ENCODE peak calls at places on chromosomes 2 and 18, in ten cellular contexts. U is A549; B is cardiac muscle cell; I is brain pericyte; R is T-cell; T is heart right ventricle; L is CD4-positive, alpha-beta T cell; Y is occipital lobe; P is WTC11; S is stimulated activated CD4-positive, alpha-beta T cell treated with anti-CD3 and anti-CD28 coated beads, TNF-alpha, amount 100 ng/mL, for 1 hour. V is an unnamed sample.

GRCh38 chr18:48563027-48563426 is 24.2 kb downstream of the CTIF start:
- DNase-seq in U (peak), B (peak), I (no peak), R (no peak), T (no peak), L (no peak), Y (no peak), P (no peak), S (no peak), V (no peak)

GRCh38 chr2:11411768-11412448 is 54.1 kb downstream of the E2F6 start:
- DNase-seq in U (no peak), B (peak), I (no peak), R (no peak), T (peak), L (no peak), Y (no peak), P (peak), S (no peak), V (peak)

GRCh38 chr2:151525872-151526271 is 116.2 kb downstream of the RIF1 start:
- DNase-seq in U (no peak), B (no peak), I (no peak), R (no peak), T (no peak), L (no peak), Y (no peak), P (no peak), S (no peak), V (no peak)

GRCh38 chr2:64212801-64213321 is 68.6 kb upstream of the PELI1 start:
- DNase-seq in U (no peak), B (peak), I (no peak), R (no peak), T (no peak), L (no peak), Y (no peak), P (no peak), S (no peak), V (no peak)

GRCh38 chr18:62982600-62983251 is 267.4 kb downstream of the PHLPP1 start:
- DNase-seq in U (peak), B (peak), I (no peak), R (peak), T (peak), L (peak), Y (peak), P (peak), S (peak), V (peak)

GRCh38 chr2:10221976-10222870 is 80.5 kb upstream of the HPCAL1 start:
- DNase-seq in U (no peak), B (no peak), I (no peak), R (no peak), T (no peak), L (no peak), Y (no peak), P (no peak), S (no peak), V (no peak)

GRCh38 chr2:85213893-85214512 is 80.8 kb downstream of the TCF7L1 start:
- DNase-seq in U (no peak), B (no peak), I (no peak), R (no peak), T (no peak), L (no peak), Y (no peak), P (no peak), S (no peak), V (no peak)

GRCh38 chr2:130759906-130760753 is 4.8 kb downstream of the AMER3 start:
- DNase-seq in U (no peak), B (peak), I (no peak), R (no peak), T (no peak), L (no peak), Y (no peak), P (no peak), S (no peak), V (no peak)

GRCh38 chr2:167157523-167157922 is 269.2 kb downstream of the XIRP2 start:
- DNase-seq in U (no peak), B (peak), I (no peak), R (no peak), T (no peak), L (no peak), Y (no peak), P (no peak), S (no peak), V (no peak)

GRCh38 chr2:98376301-98376945 is 30.2 kb downstream of the CNGA3 start:
- DNase-seq in U (no peak), B (no peak), I (no peak), R (no peak), T (no peak), L (no peak), Y (no peak), P (no peak), S (no peak), V (no peak)

GRCh38 chr2:180367831-180368230 is 360.7 kb upstream of the CWC22 start:
- DNase-seq in U (no peak), B (peak), I (no peak), R (no peak), T (no peak), L (no peak), Y (no peak), P (no peak), S (no peak), V (no peak)

GRCh38 chr2:109102588-109103233 is 26.3 kb upstream of the SH3RF3 start:
- DNase-seq in U (no peak), B (no peak), I (no peak), R (peak), T (no peak), L (no peak), Y (no peak), P (peak), S (no peak), V (no peak)

GRCh38 chr2:183215917-183216316 is 91.7 kb downstream of the NUP35 start:
- DNase-seq in U (no peak), B (no peak), I (no peak), R (no peak), T (no peak), L (no peak), Y (no peak), P (no peak), S (no peak), V (no peak)

GRCh38 chr2:96116424-96116878 is at the start of gene ADRA2B:
- DNase-seq in U (peak), B (peak), I (no peak), R (peak), T (peak), L (peak), Y (no peak), P (peak), S (peak), V (peak)

GRCh38 chr2:241112592-241112991 is 10.5 kb upstream of the MTERF4 start:
- DNase-seq in U (no peak), B (no peak), I (no peak), R (peak), T (no peak), L (peak), Y (no peak), P (no peak), S (no peak), V (peak)

V was measured in GM20000.